ENCODE peak calls at places on chromosomes 3 and 15, in five cellular contexts. Y is suprapubic skin, A is heart left ventricle, G is iris pigment epithelial cell, O is fibroblast of lung. J is an unnamed sample.

GRCh38 chr3:8239718-8240698 is 261.6 kb upstream of the LMCD1 start:
- DNase-seq in Y (no peak), A (no peak), G (peak), O (peak), J (no peak)

GRCh38 chr15:96457852-96458251 is 127.4 kb downstream of the NR2F2 start:
- DNase-seq in Y (no peak), A (no peak), G (peak), O (no peak), J (no peak)

GRCh38 chr3:13244695-13245449 is 171.6 kb upstream of the IQSEC1 start:
- DNase-seq in Y (no peak), A (no peak), G (no peak), O (peak), J (no peak)

GRCh38 chr3:187742351-187743171 is 2.7 kb downstream of the BCL6 start:
- DNase-seq in Y (no peak), A (peak), G (peak), O (peak), J (no peak)

GRCh38 chr3:98817546-98817945 is 54.4 kb downstream of the ST3GAL6 start:
- DNase-seq in Y (no peak), A (no peak), G (peak), O (peak), J (no peak)

GRCh38 chr3:39808467-39809180 is 785 bp upstream of the MYRIP start:
- DNase-seq in Y (no peak), A (no peak), G (no peak), O (no peak), J (no peak)

GRCh38 chr15:57922780-57923179 is 142.7 kb downstream of the ALDH1A2 start:
- DNase-seq in Y (no peak), A (peak), G (no peak), O (no peak), J (no peak)

GRCh38 chr3:194139085-194139976 is 3.4 kb downstream of the HES1 start:
- DNase-seq in Y (no peak), A (peak), G (peak), O (peak), J (no peak)

J was measured in CD4-positive, alpha-beta T cell.